ENCODE peak calls at places on chromosomes 3 and 15, in four cellular contexts. One of them, this sample, is unnamed.

GRCh38 chr3:146550743-146551510 is 6.5 kb upstream of the PLSCR1 start:
- DNase-seq in HFFc6: peak; percentile 82
- DNase-seq in HCT116: peak; percentile 26
- DNase-seq in IMR-90: peak; percentile 96
- DNase-seq in this sample: no peak

GRCh38 chr15:89400997-89401590 is 66.5 kb upstream of the POLG start:
- DNase-seq in HFFc6: no peak
- DNase-seq in HCT116: no peak
- DNase-seq in IMR-90: no peak
- DNase-seq in this sample: no peak

GRCh38 chr15:81481326-81481725 is 107.3 kb upstream of the TMC3 start:
- DNase-seq in HFFc6: no peak
- DNase-seq in HCT116: no peak
- DNase-seq in IMR-90: no peak
- DNase-seq in this sample: no peak

GRCh38 chr3:97125902-97126499 is 311.6 kb downstream of the EPHA6 start:
- DNase-seq in HFFc6: no peak
- DNase-seq in HCT116: no peak
- DNase-seq in IMR-90: no peak
- DNase-seq in this sample: no peak

GRCh38 chr3:183082355-183082915 is 16.9 kb downstream of the MCCC1 start:
- DNase-seq in HFFc6: no peak
- DNase-seq in HCT116: no peak
- DNase-seq in IMR-90: no peak
- DNase-seq in this sample: no peak

GRCh38 chr3:39088889-39089288 is 18.5 kb downstream of the GORASP1 start:
- DNase-seq in HFFc6: no peak
- DNase-seq in HCT116: no peak
- DNase-seq in IMR-90: peak; percentile 31
- DNase-seq in this sample: no peak

GRCh38 chr15:41258706-41259471 is 27.8 kb downstream of the CHP1 start:
- DNase-seq in HFFc6: no peak
- DNase-seq in HCT116: no peak
- DNase-seq in IMR-90: peak; percentile 77
- DNase-seq in this sample: no peak

GRCh38 chr3:190697901-190698300 is 164.6 kb downstream of the GMNC start:
- DNase-seq in HFFc6: peak; percentile 31
- DNase-seq in HCT116: no peak
- DNase-seq in IMR-90: peak; percentile 59
- DNase-seq in this sample: no peak

GRCh38 chr3:98574157-98574556 is 19.3 kb downstream of the CPOX start:
- DNase-seq in HFFc6: no peak
- DNase-seq in HCT116: no peak
- DNase-seq in IMR-90: no peak
- DNase-seq in this sample: no peak

GRCh38 chr3:29385056-29385455 is 104.2 kb downstream of the RBMS3 start:
- DNase-seq in HFFc6: peak; percentile 31
- DNase-seq in HCT116: no peak
- DNase-seq in IMR-90: no peak
- DNase-seq in this sample: no peak

GRCh38 chr3:172156309-172156998 is 117.1 kb downstream of the FNDC3B start:
- DNase-seq in HFFc6: no peak
- DNase-seq in HCT116: peak; percentile 64
- DNase-seq in IMR-90: no peak
- DNase-seq in this sample: no peak

GRCh38 chr3:149495581-149496125 is 21.2 kb downstream of the TM4SF4 start:
- DNase-seq in HFFc6: no peak
- DNase-seq in HCT116: no peak
- DNase-seq in IMR-90: no peak
- DNase-seq in this sample: no peak

GRCh38 chr15:51195459-51195858 is 100.8 kb upstream of the TNFAIP8L3 start:
- DNase-seq in HFFc6: no peak
- DNase-seq in HCT116: no peak
- DNase-seq in IMR-90: no peak
- DNase-seq in this sample: no peak

GRCh38 chr3:9036327-9037112 is 73.2 kb upstream of the RAD18 start:
- DNase-seq in HFFc6: no peak
- DNase-seq in HCT116: no peak
- DNase-seq in IMR-90: peak; percentile 9
- DNase-seq in this sample: no peak

GRCh38 chr3:111616417-111617105 is 21.4 kb upstream of the ZBED2 start:
- DNase-seq in HFFc6: peak; percentile 81
- DNase-seq in HCT116: no peak
- DNase-seq in IMR-90: peak; percentile 18
- DNase-seq in this sample: peak; percentile 63

GRCh38 chr3:149152420-149152819 is 23.0 kb downstream of the HPS3 start:
- DNase-seq in HFFc6: no peak
- DNase-seq in HCT116: no peak
- DNase-seq in IMR-90: peak; percentile 69
- DNase-seq in this sample: no peak

GRCh38 chr15:43526261-43526930 is 9.0 kb downstream of the MAP1A start:
- DNase-seq in HFFc6: no peak
- DNase-seq in HCT116: no peak
- DNase-seq in IMR-90: no peak
- DNase-seq in this sample: no peak

GRCh38 chr15:37981781-37982180 is 47.3 kb downstream of the TMCO5A start:
- DNase-seq in HFFc6: peak; percentile 55
- DNase-seq in HCT116: peak; percentile 39
- DNase-seq in IMR-90: peak; percentile 55
- DNase-seq in this sample: no peak

GRCh38 chr3:45817788-45818523 is 21.6 kb upstream of the SLC6A20 start:
- DNase-seq in HFFc6: peak; percentile 91
- DNase-seq in HCT116: peak; percentile 96
- DNase-seq in IMR-90: peak; percentile 99
- DNase-seq in this sample: no peak

GRCh38 chr3:173889522-173890055 is 492.0 kb downstream of the NLGN1 start:
- DNase-seq in HFFc6: peak; percentile 55
- DNase-seq in HCT116: no peak
- DNase-seq in IMR-90: peak; percentile 36
- DNase-seq in this sample: no peak

GRCh38 chr3:136644200-136644599 is 108.0 kb downstream of the STAG1 start:
- DNase-seq in HFFc6: no peak
- DNase-seq in HCT116: no peak
- DNase-seq in IMR-90: no peak
- DNase-seq in this sample: no peak

GRCh38 chr15:39596358-39597051 is 15.6 kb downstream of the THBS1 start:
- DNase-seq in HFFc6: peak; percentile 73
- DNase-seq in HCT116: no peak
- DNase-seq in IMR-90: peak; percentile 52
- DNase-seq in this sample: no peak

GRCh38 chr15:92056875-92057274 is 203.4 kb downstream of the SLCO3A1 start:
- DNase-seq in HFFc6: no peak
- DNase-seq in HCT116: no peak
- DNase-seq in IMR-90: no peak
- DNase-seq in this sample: no peak

GRCh38 chr3:107100573-107100972 is 276.7 kb upstream of the CCDC54 start:
- DNase-seq in HFFc6: no peak
- DNase-seq in HCT116: no peak
- DNase-seq in IMR-90: no peak
- DNase-seq in this sample: no peak
- TF ChIP-seq CTCF in HFFc6: no peak
- TF ChIP-seq CTCF in HCT116: no peak
- TF ChIP-seq CTCF in IMR-90: no peak
- TF ChIP-seq CTCF in this sample: no peak

GRCh38 chr3:70539908-70540307 is 227.5 kb upstream of the MDFIC2 start:
- DNase-seq in HFFc6: no peak
- DNase-seq in HCT116: no peak
- DNase-seq in IMR-90: no peak
- DNase-seq in this sample: no peak
- TF ChIP-seq CTCF in HFFc6: peak; percentile 58
- TF ChIP-seq CTCF in HCT116: no peak
- TF ChIP-seq CTCF in IMR-90: no peak
- TF ChIP-seq CTCF in this sample: no peak

DNA sequence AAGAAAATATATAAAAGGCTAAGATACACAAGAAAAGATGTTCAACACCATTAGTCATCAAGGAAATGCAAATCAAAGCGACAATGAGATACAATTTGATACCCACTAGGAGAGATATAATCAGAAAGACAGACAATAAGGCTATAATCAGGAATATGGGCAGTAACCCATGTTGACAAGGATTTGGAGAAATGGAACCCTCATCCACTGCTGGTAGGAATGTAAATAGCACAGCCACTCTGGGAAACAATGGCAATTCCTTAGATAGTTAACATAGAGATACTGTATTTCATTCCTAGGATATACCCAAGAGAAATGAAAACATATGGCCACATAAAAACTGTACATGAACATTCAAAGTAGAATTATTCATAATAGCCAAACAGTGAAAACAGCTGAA is 18.3 kb upstream of the COL8A1 start:
- DNase-seq in HFFc6: no peak
- DNase-seq in HCT116: no peak
- DNase-seq in IMR-90: no peak
- DNase-seq in this sample: no peak
- TF ChIP-seq CTCF in HFFc6: peak; percentile 64
- TF ChIP-seq CTCF in HCT116: no peak
- TF ChIP-seq CTCF in IMR-90: peak; percentile 5
- TF ChIP-seq CTCF in this sample: no peak

DNA sequence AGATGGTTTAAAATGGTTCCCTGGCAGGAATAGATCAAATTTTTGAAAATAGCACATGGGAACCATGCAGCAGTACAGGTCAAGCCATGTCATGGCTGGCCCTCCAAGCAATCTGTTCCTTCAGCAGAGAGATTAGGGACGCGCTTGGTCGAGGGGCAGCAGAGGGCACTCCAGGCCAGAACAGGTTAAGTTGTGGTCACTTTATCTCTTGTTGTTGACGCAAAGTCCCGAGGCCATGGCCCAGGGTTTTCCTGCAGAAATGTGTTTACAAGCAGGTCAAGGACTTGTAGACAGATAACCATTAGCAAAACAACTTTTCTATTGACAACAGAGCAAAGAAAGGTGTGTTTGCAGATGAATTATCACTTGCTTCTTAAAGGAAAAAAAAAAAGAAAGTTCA is 570.0 kb upstream of the NR2F2 start:
- DNase-seq in HFFc6: no peak
- DNase-seq in HCT116: no peak
- DNase-seq in IMR-90: no peak
- DNase-seq in this sample: no peak
- TF ChIP-seq CTCF in HFFc6: no peak
- TF ChIP-seq CTCF in HCT116: no peak
- TF ChIP-seq CTCF in IMR-90: no peak
- TF ChIP-seq CTCF in this sample: no peak

DNA sequence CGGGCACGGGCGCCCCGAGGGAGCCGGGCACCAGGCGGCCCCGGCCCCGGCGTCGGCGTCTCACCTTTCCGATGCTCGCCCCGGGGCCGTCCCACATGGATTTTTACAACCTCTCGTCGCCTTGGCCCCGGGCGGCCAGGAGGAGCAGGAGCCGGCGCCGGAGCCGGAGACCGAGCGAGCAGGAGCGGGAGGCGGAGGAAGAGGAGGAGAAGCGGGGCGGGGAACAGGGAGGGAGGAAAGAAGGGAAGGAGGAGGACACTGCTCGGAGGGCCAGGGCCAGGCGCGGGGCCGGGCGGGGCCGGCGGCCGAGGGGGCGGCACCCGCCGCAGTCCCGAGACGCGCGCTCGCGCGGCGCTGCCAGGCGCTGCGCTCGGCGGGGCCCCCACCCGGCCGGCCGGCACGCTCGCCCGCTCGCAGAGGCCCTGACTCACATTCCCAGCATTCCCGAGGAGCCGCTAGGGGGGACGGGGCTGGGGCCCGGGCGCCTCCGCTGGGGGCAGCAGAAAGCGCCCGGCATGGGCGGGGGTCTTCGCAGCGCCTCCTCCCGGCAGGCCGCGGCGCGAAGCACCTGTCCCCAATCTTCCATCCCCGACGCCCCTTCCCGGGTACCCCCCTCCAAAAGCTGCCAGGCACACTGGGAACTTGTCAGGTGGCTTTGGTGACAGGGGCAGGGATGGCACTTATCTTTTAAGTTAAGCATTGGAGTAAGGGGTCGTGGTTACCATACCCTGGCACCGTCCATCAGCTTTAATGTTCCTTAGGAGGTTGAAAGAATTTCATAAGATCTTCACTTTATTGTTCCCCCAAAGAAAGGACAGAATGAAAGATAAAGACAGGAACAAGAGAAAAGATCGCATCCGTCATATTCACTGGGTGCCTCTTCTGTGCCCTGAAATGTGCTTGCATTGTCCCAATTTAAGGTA is at the start of gene ERC2:
- DNase-seq in HFFc6: no peak
- DNase-seq in HCT116: no peak
- DNase-seq in IMR-90: no peak
- DNase-seq in this sample: no peak
- TF ChIP-seq CTCF in HFFc6: no peak
- TF ChIP-seq CTCF in HCT116: no peak
- TF ChIP-seq CTCF in IMR-90: no peak
- TF ChIP-seq CTCF in this sample: no peak

DNA sequence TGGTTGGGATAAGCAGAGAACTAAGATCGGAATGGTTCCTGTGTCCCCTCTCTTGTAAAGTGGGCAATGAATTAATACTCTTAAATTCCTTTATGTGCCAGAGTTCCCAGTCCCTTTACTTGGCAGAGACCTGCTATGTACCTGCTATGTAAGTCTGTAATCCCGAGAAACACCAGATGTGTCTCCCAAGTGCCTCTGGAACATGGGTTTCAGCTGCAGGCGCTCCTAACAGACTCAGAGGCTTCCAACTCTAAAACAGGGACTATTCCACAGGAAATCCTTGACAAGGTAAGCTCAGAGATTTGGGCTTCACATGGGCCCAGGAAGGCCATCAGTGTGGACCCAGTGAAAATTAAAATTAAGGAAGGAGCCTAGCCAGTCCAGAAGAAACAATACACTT is 117.7 kb upstream of the PLCL2 start:
- DNase-seq in HFFc6: no peak
- DNase-seq in HCT116: no peak
- DNase-seq in IMR-90: no peak
- DNase-seq in this sample: no peak
- TF ChIP-seq CTCF in HFFc6: no peak
- TF ChIP-seq CTCF in HCT116: no peak
- TF ChIP-seq CTCF in IMR-90: no peak
- TF ChIP-seq CTCF in this sample: no peak

This sample was measured in CD8-positive, alpha-beta T cell.